ENCODE peak calls at places on chromosomes 1 and 21, in six cellular contexts. One of them, this sample, is unnamed.

GRCh38 chr1:115666206-115666605 is 24.4 kb downstream of the VANGL1 start:
- DNase-seq in EH: no peak
- DNase-seq in GM18507: no peak
- DNase-seq in H4: no peak
- DNase-seq in substantia nigra: no peak
- DNase-seq in suprapubic skin: no peak
- DNase-seq in this sample: no peak

GRCh38 chr1:82819234-82819633 is 1018.5 kb downstream of the ADGRL2 start:
- DNase-seq in EH: no peak
- DNase-seq in GM18507: no peak
- DNase-seq in H4: no peak
- DNase-seq in substantia nigra: no peak
- DNase-seq in suprapubic skin: no peak
- DNase-seq in this sample: no peak

GRCh38 chr1:54499097-54500029 is 48.7 kb upstream of the ACOT11 start:
- DNase-seq in EH: peak
- DNase-seq in GM18507: no peak
- DNase-seq in H4: no peak
- DNase-seq in substantia nigra: no peak
- DNase-seq in suprapubic skin: no peak
- DNase-seq in this sample: no peak

GRCh38 chr21:38853421-38853919 is 47.7 kb downstream of the ETS2 start:
- DNase-seq in EH: peak
- DNase-seq in GM18507: no peak
- DNase-seq in H4: peak
- DNase-seq in substantia nigra: no peak
- DNase-seq in suprapubic skin: no peak
- DNase-seq in this sample: peak

GRCh38 chr1:205376739-205377138 is 20.0 kb upstream of the KLHDC8A start:
- DNase-seq in EH: peak
- DNase-seq in GM18507: no peak
- DNase-seq in H4: peak
- DNase-seq in substantia nigra: no peak
- DNase-seq in suprapubic skin: no peak
- DNase-seq in this sample: peak

GRCh38 chr1:162497104-162497722 is 405 bp upstream of the UHMK1 start:
- DNase-seq in EH: no peak
- DNase-seq in GM18507: no peak
- DNase-seq in H4: no peak
- DNase-seq in substantia nigra: peak
- DNase-seq in suprapubic skin: no peak
- DNase-seq in this sample: no peak

GRCh38 chr1:195939844-195940243 is 668.4 kb downstream of the KCNT2 start:
- DNase-seq in EH: peak
- DNase-seq in GM18507: no peak
- DNase-seq in H4: no peak
- DNase-seq in substantia nigra: no peak
- DNase-seq in suprapubic skin: no peak
- DNase-seq in this sample: no peak

GRCh38 chr1:230368871-230369270 is 57.3 kb downstream of the PGBD5 start:
- DNase-seq in EH: no peak
- DNase-seq in GM18507: no peak
- DNase-seq in H4: no peak
- DNase-seq in substantia nigra: no peak
- DNase-seq in suprapubic skin: no peak
- DNase-seq in this sample: no peak

GRCh38 chr1:196209983-196210382 is 398.3 kb downstream of the KCNT2 start:
- DNase-seq in EH: peak
- DNase-seq in GM18507: no peak
- DNase-seq in H4: no peak
- DNase-seq in substantia nigra: no peak
- DNase-seq in suprapubic skin: no peak
- DNase-seq in this sample: no peak

GRCh38 chr21:42850866-42851391 is 28.4 kb downstream of the WDR4 start:
- DNase-seq in EH: no peak
- DNase-seq in GM18507: peak
- DNase-seq in H4: no peak
- DNase-seq in substantia nigra: no peak
- DNase-seq in suprapubic skin: no peak
- DNase-seq in this sample: no peak

GRCh38 chr1:205434738-205435137 is 12.9 kb upstream of the LEMD1 start:
- DNase-seq in EH: no peak
- DNase-seq in GM18507: no peak
- DNase-seq in H4: no peak
- DNase-seq in substantia nigra: no peak
- DNase-seq in suprapubic skin: peak
- DNase-seq in this sample: no peak

GRCh38 chr1:54745864-54746263 is 18.5 kb downstream of the PARS2 start:
- DNase-seq in EH: no peak
- DNase-seq in GM18507: no peak
- DNase-seq in H4: no peak
- DNase-seq in substantia nigra: no peak
- DNase-seq in suprapubic skin: no peak
- DNase-seq in this sample: no peak

GRCh38 chr1:205598841-205599666 is 32.8 kb downstream of the ELK4 start:
- DNase-seq in EH: peak
- DNase-seq in GM18507: no peak
- DNase-seq in H4: no peak
- DNase-seq in substantia nigra: no peak
- DNase-seq in suprapubic skin: no peak
- DNase-seq in this sample: no peak

GRCh38 chr1:176903474-176903873 is 261.0 kb downstream of the ASTN1 start:
- DNase-seq in EH: peak
- DNase-seq in GM18507: no peak
- DNase-seq in H4: no peak
- DNase-seq in substantia nigra: no peak
- DNase-seq in suprapubic skin: no peak
- DNase-seq in this sample: no peak